ENCODE peak calls at places on chromosomes 1 and 21, in six cellular contexts. L is NCI-H748 treated with DMSO at 0.1 percent for 48 hours, N is lung microvascular endothelial cell, R is Caco-2, Z is HS-5, W is adipocyte. T is an unnamed sample.

GRCh38 chr1:4087530-4088420 is 187.7 kb upstream of the C1orf174 start:
- DNase-seq in W (no peak), R (no peak), L (no peak), Z (no peak), N (no peak), T (no peak)

GRCh38 chr1:145927073-145927886 is at the start of gene RBM8A:
- DNase-seq in W (peak), R (peak), Z (peak), L (peak), N (peak), T (peak)

GRCh38 chr1:15714438-15715136 is 21.5 kb upstream of the SLC25A34 start:
- DNase-seq in Z (no peak), W (peak), L (no peak), R (no peak), N (peak), T (peak)

GRCh38 chr1:119091618-119092017 is 48.8 kb downstream of the WARS2 start:
- DNase-seq in Z (no peak), L (no peak), R (no peak), N (peak), W (no peak), T (no peak)

GRCh38 chr21:26674324-26674723 is 101.2 kb upstream of the CYYR1 start:
- DNase-seq in R (no peak), W (no peak), N (no peak), Z (no peak), L (no peak), T (no peak)

GRCh38 chr1:40042337-40042736 is 1.8 kb downstream of the CAP1 start:
- DNase-seq in N (peak), Z (peak), W (no peak), R (no peak), L (no peak), T (no peak)

GRCh38 chr1:14828665-14829064 is 230.2 kb downstream of the KAZN start:
- DNase-seq in R (no peak), W (no peak), L (no peak), N (no peak), Z (no peak), T (no peak)

GRCh38 chr1:7873801-7874795 is 21.2 kb upstream of the UTS2 start:
- DNase-seq in R (no peak), L (no peak), W (no peak), Z (no peak), N (no peak), T (no peak)

GRCh38 chr1:236000781-236001180 is 64.1 kb downstream of the NID1 start:
- DNase-seq in N (no peak), Z (no peak), W (no peak), L (no peak), R (no peak), T (no peak)

GRCh38 chr1:246039585-246039984 is 467.5 kb downstream of the SMYD3 start:
- DNase-seq in L (no peak), Z (no peak), W (no peak), R (no peak), N (no peak), T (no peak)

GRCh38 chr21:25518491-25518911 is 88.8 kb downstream of the MRPL39 start:
- DNase-seq in Z (no peak), W (peak), N (no peak), L (no peak), R (no peak), T (no peak)